ENCODE peak calls at places on chromosomes 16 and 17, in eight cellular contexts. B is HS-5; M is colonic mucosa; O is stimulated activated CD8-positive, alpha-beta memory T cell treated with anti-CD3 and anti-CD28 coated beads, Interleukin-15, amount 100 ng/mL, for 24 hours; Y is iris pigment epithelial cell; J is NCI-H1048; S is amniotic stem cell; D is NCI-H345. G is an unnamed sample.
A peak's percentile ranks its signal among the peaks of the same experiment; 100 is the strongest.

GRCh38 chr16:88504489-88505404 is 51.7 kb downstream of the ZFPM1 start:
- DNase-seq in M (peak; percentile 42), D (peak; percentile 75), B (no peak), J (no peak), S (no peak), Y (no peak), O (no peak), G (no peak)

GRCh38 chr16:51150894-51151320 is at the start of gene SALL1:
- DNase-seq in D (no peak), S (no peak), O (no peak), B (no peak), Y (peak; percentile 17), J (no peak), M (no peak), G (no peak)

GRCh38 chr16:84665843-84666242 is 17.5 kb downstream of the KLHL36 start:
- DNase-seq in J (no peak), Y (no peak), M (no peak), S (no peak), B (no peak), O (no peak), D (no peak), G (no peak)

GRCh38 chr17:29615048-29615385 is 7.7 kb downstream of the CORO6 start:
- DNase-seq in J (no peak), O (no peak), S (no peak), D (no peak), Y (peak; percentile 40), B (no peak), M (peak; percentile 56), G (peak; percentile 39)

GRCh38 chr17:43014020-43014615 is 7.5 kb downstream of the IFI35 start:
- DNase-seq in J (no peak), M (no peak), O (no peak), B (no peak), S (no peak), D (no peak), Y (no peak), G (no peak)

GRCh38 chr17:69470702-69471101 is 56.2 kb downstream of the MAP2K6 start:
- DNase-seq in D (no peak), Y (no peak), J (no peak), O (no peak), S (no peak), M (peak; percentile 88), B (no peak), G (no peak)

GRCh38 chr16:49855280-49855821 is 561 bp downstream of the ZNF423 start:
- DNase-seq in B (no peak), Y (peak; percentile 78), O (no peak), S (peak; percentile 37), M (peak; percentile 88), J (no peak), D (peak; percentile 4), G (peak; percentile 77)

GRCh38 chr17:42179911-42180410 is 981 bp downstream of the KCNH4 start:
- DNase-seq in B (no peak), D (peak; percentile 3), M (peak; percentile 60), J (peak; percentile 52), Y (peak; percentile 23), S (no peak), O (no peak), G (peak; percentile 28)

GRCh38 chr17:56727876-56728617 is 105.7 kb downstream of the C17orf67 start:
- DNase-seq in M (no peak), B (no peak), D (no peak), Y (no peak), S (no peak), O (no peak), J (no peak), G (no peak)

GRCh38 chr17:19461139-19461538 is 50.1 kb downstream of the RNF112 start:
- DNase-seq in B (no peak), O (no peak), S (no peak), D (no peak), J (peak; percentile 39), Y (no peak), M (peak; percentile 38), G (no peak)

GRCh38 chr16:7278636-7279035 is 54.0 kb upstream of the RBFOX1 start:
- DNase-seq in Y (no peak), J (no peak), M (no peak), D (no peak), B (no peak), S (no peak), O (no peak), G (no peak)

GRCh38 chr16:19595043-19595767 is 39.7 kb downstream of the VPS35L start:
- DNase-seq in O (no peak), D (no peak), S (no peak), B (no peak), Y (peak; percentile 92), J (no peak), M (no peak), G (no peak)

GRCh38 chr16:57256601-57257395 is 11.7 kb downstream of the ARL2BP start:
- DNase-seq in S (no peak), J (no peak), B (no peak), O (no peak), M (no peak), Y (no peak), D (no peak), G (no peak)

GRCh38 chr17:43341705-43342600 is 56.8 kb upstream of the ARL4D start:
- DNase-seq in S (peak; percentile 24), O (no peak), J (no peak), D (no peak), B (peak; percentile 40), Y (peak; percentile 55), M (no peak), G (no peak)

GRCh38 chr16:87784812-87785211 is 19.0 kb upstream of the KLHDC4 start:
- DNase-seq in D (no peak), M (no peak), J (no peak), B (no peak), Y (no peak), S (no peak), O (no peak), G (no peak)

GRCh38 chr16:21265104-21265825 is 12.8 kb downstream of the CRYM start:
- DNase-seq in B (no peak), O (no peak), S (no peak), M (no peak), J (no peak), D (no peak), Y (no peak), G (no peak)

GRCh38 chr17:59420901-59421300 is 89.4 kb downstream of the YPEL2 start:
- DNase-seq in M (no peak), O (no peak), Y (no peak), D (no peak), S (no peak), J (no peak), B (no peak), G (no peak)

GRCh38 chr17:46764335-46764708 is 54.2 kb downstream of the WNT3 start:
- DNase-seq in D (no peak), S (no peak), M (no peak), Y (no peak), B (no peak), O (no peak), J (no peak), G (no peak)

GRCh38 chr17:27541326-27542023 is 85.2 kb downstream of the KSR1 start:
- DNase-seq in M (no peak), B (no peak), D (no peak), J (no peak), O (no peak), Y (no peak), S (no peak), G (no peak)

GRCh38 chr17:49952912-49953497 is 16.0 kb upstream of the DLX4 start:
- DNase-seq in O (no peak), M (no peak), J (no peak), B (no peak), D (no peak), S (no peak), Y (no peak), G (no peak)

GRCh38 chr16:30656974-30657865 is 1.0 kb upstream of the FBRS start:
- DNase-seq in O (no peak), M (no peak), Y (no peak), J (no peak), B (no peak), D (no peak), S (no peak), G (no peak)

GRCh38 chr17:67993153-67993997 is 2.9 kb downstream of the C17orf58 start:
- DNase-seq in D (peak; percentile 91), J (peak; percentile 52), B (no peak), S (peak; percentile 73), O (peak; percentile 47), M (peak; percentile 81), Y (peak; percentile 84), G (peak; percentile 78)